ENCODE peak calls at places on chromosomes 7 and 10, in four cellular contexts. U is psoas muscle, P is heart right ventricle, N is choroid plexus epithelial cell. M is an unnamed sample.

GRCh38 chr10:59337254-59337653 is 25.1 kb downstream of the FAM13C start:
- DNase-seq in P (no peak), U (no peak), N (peak), M (no peak)

GRCh38 chr10:71209324-71210030 is 2.9 kb upstream of the UNC5B start:
- DNase-seq in P (no peak), N (no peak), U (no peak), M (no peak)

GRCh38 chr7:45973725-45974532 is 52.9 kb upstream of the IGFBP3 start:
- DNase-seq in P (no peak), N (peak), U (no peak), M (no peak)

GRCh38 chr10:72133517-72133916 is 45.2 kb upstream of the SPOCK2 start:
- DNase-seq in N (peak), U (no peak), P (no peak), M (peak)

GRCh38 chr10:113626809-113627370 is 37.0 kb downstream of the NRAP start:
- DNase-seq in N (no peak), P (no peak), U (no peak), M (no peak)

GRCh38 chr10:34956756-34957155 is 133.4 kb downstream of the CUL2 start:
- DNase-seq in N (peak), P (no peak), U (no peak), M (no peak)

GRCh38 chr7:99514050-99514449 is 9.6 kb downstream of the ZKSCAN5 start:
- DNase-seq in P (no peak), N (peak), U (no peak), M (no peak)

GRCh38 chr10:119111968-119112515 is 8.1 kb downstream of the DENND10 start:
- DNase-seq in N (no peak), P (no peak), U (no peak), M (no peak)

GRCh38 chr10:84178387-84178697 is 4.7 kb downstream of the GPR15LG start:
- DNase-seq in U (no peak), P (no peak), N (no peak), M (no peak)

GRCh38 chr10:84177541-84178386 is 4.2 kb downstream of the GPR15LG start:
- DNase-seq in N (no peak), P (peak), U (no peak), M (no peak)

GRCh38 chr10:84176351-84176750 is 2.8 kb downstream of the GPR15LG start:
- DNase-seq in P (no peak), N (no peak), U (no peak), M (no peak)

GRCh38 chr10:84175436-84175835 is 1.8 kb downstream of the GPR15LG start:
- DNase-seq in N (no peak), U (no peak), P (no peak), M (no peak)

GRCh38 chr10:84176836-84177474 is 3.4 kb downstream of the GPR15LG start:
- DNase-seq in N (no peak), P (no peak), U (no peak), M (no peak)
- TF ChIP-seq CTCF in N (no peak), P (no peak), U (no peak), M (no peak)

DNA sequence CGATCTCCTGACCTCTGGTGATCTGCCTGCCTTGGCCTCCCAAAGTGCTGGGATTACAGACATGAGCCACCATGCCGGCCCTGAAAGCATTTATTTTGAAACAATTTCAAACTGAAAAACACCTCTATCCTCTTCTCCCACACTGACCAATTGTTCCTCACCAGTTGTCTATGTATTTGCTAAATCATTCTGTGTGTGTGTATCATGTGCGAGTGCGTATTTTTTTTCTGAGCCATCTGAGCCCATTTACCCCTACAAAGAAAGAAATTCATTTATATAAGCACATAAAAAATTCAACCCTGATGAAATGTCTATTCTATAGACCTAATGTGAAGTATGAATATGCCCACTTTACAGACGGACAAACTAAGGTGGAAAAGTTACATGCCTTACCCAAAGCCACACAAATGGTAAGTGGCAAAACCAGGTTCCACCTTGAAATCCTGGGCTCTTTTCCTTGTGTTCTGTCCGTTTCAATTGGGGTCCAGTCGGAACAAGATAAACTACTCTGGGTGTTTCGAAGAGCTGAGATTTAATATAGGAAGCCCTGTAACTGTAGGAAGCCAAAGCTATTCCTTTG is 46.8 kb downstream of the RBM17 start:
- DNase-seq in P (no peak), N (no peak), U (no peak), M (no peak)
- H3K4me3 ChIP-seq in P (no peak), N (no peak), U (no peak), M (no peak)

GRCh38 chr7:54701982-54702381 is 57.0 kb downstream of the SEC61G start:
- DNase-seq in N (no peak), P (no peak), U (no peak), M (no peak)
- TF ChIP-seq CTCF in N (no peak), P (no peak), U (no peak), M (no peak)

GRCh38 chr10:22324413-22324812 is 3.5 kb downstream of the BMI1 start:
- DNase-seq in U (no peak), P (no peak), N (no peak), M (no peak)
- H3K4me3 ChIP-seq in U (peak), P (no peak), N (no peak), M (no peak)

DNA sequence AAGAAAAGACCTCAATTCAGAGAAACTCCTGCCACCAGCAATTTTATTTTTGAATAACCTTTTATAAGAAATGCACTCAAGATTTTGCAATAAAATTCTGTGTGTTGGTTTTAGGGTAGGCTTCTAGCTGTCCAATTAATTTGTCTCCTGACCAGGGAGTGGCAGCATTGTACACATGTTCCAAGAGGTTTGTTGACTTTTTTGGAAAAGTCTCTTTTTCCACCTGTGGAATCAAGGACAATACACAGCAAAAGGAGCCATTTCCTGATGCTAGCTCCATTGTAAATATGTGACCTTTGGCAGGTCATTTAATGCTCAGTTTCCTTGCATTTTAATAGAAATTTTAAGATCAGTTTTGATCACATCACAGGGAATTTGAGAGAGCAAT is 1.8 kb downstream of the GIMAP5 start:
- DNase-seq in N (no peak), U (no peak), P (no peak), M (no peak)
- TF ChIP-seq CTCF in N (no peak), U (no peak), P (peak), M (no peak)

GRCh38 chr7:25860882-25861228 is 291.1 kb upstream of the NFE2L3 start:
- DNase-seq in P (no peak), U (no peak), N (no peak), M (no peak)
- H3K4me3 ChIP-seq in P (no peak), U (no peak), N (no peak), M (no peak)